ENCODE peak calls at places on chromosomes 5 and 9, in four cellular contexts. I is neural progenitor cell, L is pancreas, R is HepG2. X is an unnamed sample.

GRCh38 chr9:93452710-93453046 is 703 bp downstream of the FAM120AOS start:
- DNase-seq in L (no peak), R (no peak), I (peak; percentile 44), X (peak; percentile 17)

GRCh38 chr9:111839981-111840380 is 45.2 kb upstream of the SHOC1 start:
- DNase-seq in R (no peak), L (no peak), I (no peak), X (peak; percentile 54)

GRCh38 chr5:114969482-114969881 is 200.2 kb downstream of the TRIM36 start:
- DNase-seq in L (no peak), I (no peak), R (no peak), X (no peak)

GRCh38 chr5:128216860-128217531 is 133.4 kb downstream of the SLC12A2 start:
- DNase-seq in I (no peak), R (no peak), L (no peak), X (no peak)

GRCh38 chr5:38639377-38640011 is 83.0 kb upstream of the LIFR start:
- DNase-seq in R (no peak), I (no peak), L (peak; percentile 52), X (no peak)

GRCh38 chr5:38458174-38458573 is 98.3 kb downstream of the LIFR start:
- DNase-seq in R (no peak), I (no peak), L (no peak), X (no peak)

GRCh38 chr5:163915481-163915961 is 410.1 kb downstream of the MAT2B start:
- DNase-seq in R (peak; percentile 27), L (no peak), I (peak; percentile 8), X (no peak)

GRCh38 chr5:154107010-154107409 is 68.2 kb downstream of the MFAP3 start:
- DNase-seq in L (no peak), I (no peak), R (no peak), X (no peak)

GRCh38 chr5:6783787-6784186 is 70.6 kb downstream of the TENT4A start:
- DNase-seq in R (no peak), L (no peak), I (no peak), X (no peak)

GRCh38 chr5:120151825-120152224 is 312.3 kb upstream of the PRR16 start:
- DNase-seq in R (no peak), L (no peak), I (no peak), X (no peak)

GRCh38 chr5:146710348-146710747 is 168.2 kb downstream of the PPP2R2B start:
- DNase-seq in L (no peak), I (no peak), R (no peak), X (no peak)

GRCh38 chr9:33289501-33289900 is 815 bp upstream of the NFX1 start:
- DNase-seq in R (no peak), I (peak; percentile 7), L (peak; percentile 9), X (peak; percentile 27)

GRCh38 chr5:157956271-157956885 is 97.4 kb upstream of the CLINT1 start:
- DNase-seq in R (no peak), I (no peak), L (no peak), X (no peak)

GRCh38 chr5:95053253-95053652 is 231.6 kb downstream of the MCTP1 start:
- DNase-seq in L (no peak), R (no peak), I (no peak), X (no peak)

GRCh38 chr9:136551401-136552116 is 5.7 kb upstream of the NOTCH1 start:
- DNase-seq in L (no peak), I (peak; percentile 70), R (no peak), X (peak; percentile 72)

GRCh38 chr9:110152704-110153374 is 55.1 kb downstream of the C9orf152 start:
- DNase-seq in R (peak; percentile 63), L (no peak), I (peak; percentile 77), X (peak; percentile 74)

GRCh38 chr5:73687357-73687756 is 61.4 kb downstream of the ARHGEF28 start:
- DNase-seq in I (no peak), R (no peak), L (no peak), X (no peak)

GRCh38 chr9:121774715-121775613 is 123.5 kb downstream of the DAB2IP start:
- DNase-seq in R (no peak), I (no peak), L (no peak), X (no peak)

GRCh38 chr5:97538916-97539315 is 355.9 kb upstream of the RIOK2 start:
- DNase-seq in R (no peak), I (peak; percentile 4), L (no peak), X (no peak)

GRCh38 chr5:179439181-179439990 is 94.1 kb upstream of the ADAMTS2 start:
- DNase-seq in I (no peak), R (no peak), L (no peak), X (no peak)

GRCh38 chr5:34499001-34499734 is 157.0 kb upstream of the RAI14 start:
- DNase-seq in L (no peak), R (no peak), I (no peak), X (peak; percentile 13)

GRCh38 chr5:76326559-76327351 is 76.3 kb upstream of the IQGAP2 start:
- DNase-seq in I (peak; percentile 78), L (no peak), R (no peak), X (peak; percentile 74)

GRCh38 chr5:81842795-81843377 is 92.0 kb upstream of the SSBP2 start:
- DNase-seq in R (no peak), L (peak; percentile 55), I (peak; percentile 29), X (no peak)

GRCh38 chr9:133441571-133441970 is 18.2 kb upstream of the CACFD1 start:
- DNase-seq in R (no peak), I (no peak), L (no peak), X (no peak)

GRCh38 chr9:111148994-111149759 is 110.9 kb upstream of the LPAR1 start:
- DNase-seq in L (no peak), I (no peak), R (peak; percentile 5), X (peak; percentile 15)

GRCh38 chr5:93570294-93571110 is 10.5 kb downstream of the NR2F1-AS1 start:
- DNase-seq in R (no peak), I (peak; percentile 67), L (no peak), X (no peak)

GRCh38 chr9:69867081-69867814 is 46.6 kb downstream of the CFAP95 start:
- DNase-seq in R (no peak), I (no peak), L (no peak), X (no peak)

DNA sequence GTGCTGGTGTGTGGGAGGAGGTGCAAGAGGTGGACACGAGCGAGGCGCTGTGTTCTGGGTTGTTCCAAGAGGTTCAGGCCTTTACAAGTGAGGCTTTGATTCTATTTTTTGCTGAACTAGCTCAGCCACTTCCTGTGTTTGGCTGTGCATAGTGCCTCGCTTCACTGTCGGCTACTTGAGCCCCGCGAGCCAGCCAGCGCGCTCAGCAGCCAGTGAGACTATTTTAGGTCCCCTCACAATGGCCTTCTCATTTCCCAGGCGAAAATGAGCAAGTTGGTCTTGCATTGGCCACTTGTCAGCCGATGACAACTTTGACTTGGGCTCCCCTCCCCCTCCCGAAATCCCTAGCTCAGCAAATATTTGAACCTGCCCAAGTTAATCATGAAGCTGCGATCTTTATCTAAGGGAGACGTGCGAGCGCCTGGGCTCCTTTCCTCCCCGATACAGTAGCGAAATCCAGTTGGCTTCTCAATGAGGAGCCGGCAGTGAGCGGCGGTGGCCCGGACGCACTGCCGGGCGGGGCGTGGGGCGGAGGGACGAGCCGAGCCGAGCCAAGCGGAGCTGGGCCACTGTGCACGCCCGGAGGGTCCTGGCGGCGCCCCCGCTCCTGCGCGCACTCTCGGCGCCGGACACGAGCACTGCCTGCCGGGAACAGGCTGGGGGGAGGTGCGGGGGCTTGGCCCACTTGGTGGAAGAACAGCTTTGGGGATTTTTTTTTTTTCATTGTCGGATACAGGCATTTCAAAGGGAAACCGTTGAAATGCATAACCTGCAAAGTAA is 72.6 kb downstream of the PIK3R1 start:
- DNase-seq in L (peak; percentile 60), R (peak; percentile 88), I (peak; percentile 84), X (peak; percentile 70)
- TF ChIP-seq CTCF in L (no peak), R (no peak), I (no peak), X (no peak)

DNA sequence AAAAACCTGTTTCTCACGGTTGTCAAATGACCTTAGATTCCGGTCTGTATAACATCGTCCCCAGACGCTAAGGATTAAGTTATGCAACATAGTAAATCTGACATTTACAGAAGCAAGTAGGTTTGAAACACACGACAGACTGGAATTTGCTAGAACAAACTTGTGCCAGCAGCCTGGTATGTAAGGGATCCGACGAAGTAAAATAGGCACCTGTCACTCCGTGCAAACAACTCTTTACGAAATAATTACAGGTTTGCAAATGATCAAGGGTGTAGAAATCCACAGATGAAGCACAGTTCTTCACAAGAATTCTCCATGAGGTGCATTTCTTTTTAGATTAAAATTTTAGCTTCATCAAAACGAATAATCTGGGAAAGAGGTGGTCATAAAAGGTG is 519 bp downstream of the MOCS2 start:
- DNase-seq in L (no peak), R (peak; percentile 35), I (peak; percentile 11), X (peak; percentile 36)
- H3K27ac ChIP-seq in L (peak overlapping the region; percentile 86), R (peak overlapping the region; percentile 86), I (no peak overlapping the region), X (peak overlapping the region; percentile 53)

GRCh38 chr5:113117543-113118110 is 141.0 kb downstream of the DCP2 start:
- DNase-seq in R (no peak), I (no peak), L (no peak), X (no peak)
- H3K4me1 ChIP-seq in R (no peaks in the 10 kb centered on the region), I (no peaks in the 10 kb centered on the region), L (no peaks in the 10 kb centered on the region), X (no peaks in the 10 kb centered on the region)

GRCh38 chr9:13958672-13959071 is 355.3 kb downstream of the NFIB start:
- DNase-seq in L (no peak), I (no peak), R (no peak), X (no peak)
- TF ChIP-seq CTCF in L (no peak), I (no peak), R (no peak), X (no peak)

GRCh38 chr9:114500583-114501292 is 4.5 kb downstream of the WHRN start:
- DNase-seq in R (no peak), I (no peak), L (no peak), X (no peak)
- H3K27ac ChIP-seq in R (no peak overlapping the region), I (no peak overlapping the region), L (no peak overlapping the region), X (no peak overlapping the region)

GRCh38 chr5:1039210-1039548 is 30.6 kb downstream of the NKD2 start:
- DNase-seq in L (no peak), R (no peak), I (no peak), X (peak; percentile 97)

GRCh38 chr5:1041225-1042186 is 32.9 kb downstream of the NKD2 start:
- DNase-seq in I (no peak), L (no peak), R (no peak), X (no peak)

GRCh38 chr5:1038417-1039209 is 30.0 kb downstream of the NKD2 start:
- DNase-seq in I (no peak), L (no peak), R (no peak), X (peak; percentile 96)

GRCh38 chr5:1040571-1040970 is 32.0 kb downstream of the NKD2 start:
- DNase-seq in R (no peak), L (no peak), I (no peak), X (no peak)

GRCh38 chr5:1039706-1040260 is 31.2 kb downstream of the NKD2 start:
- DNase-seq in L (no peak), I (no peak), R (no peak), X (peak; percentile 86)
- H3K4me1 ChIP-seq in L (no peaks in the 10 kb centered on the region), I (no peaks in the 10 kb centered on the region), R (no peaks in the 10 kb centered on the region), X (peaks cover 22% of the 10 kb centered on the region)

GRCh38 chr5:141786700-141787099 is 91.5 kb downstream of the PCDH1 start:
- DNase-seq in L (no peak), I (no peak), R (no peak), X (no peak)

GRCh38 chr5:141790630-141791029 is 87.6 kb downstream of the PCDH1 start:
- DNase-seq in R (no peak), I (no peak), L (no peak), X (no peak)

GRCh38 chr5:141787376-141787775 is 90.8 kb downstream of the PCDH1 start:
- DNase-seq in I (no peak), R (no peak), L (no peak), X (peak; percentile 64)

GRCh38 chr5:141785667-141786066 is 92.5 kb downstream of the PCDH1 start:
- DNase-seq in R (no peak), L (no peak), I (no peak), X (no peak)

GRCh38 chr5:141788296-141788980 is 89.8 kb downstream of the PCDH1 start:
- DNase-seq in R (no peak), I (no peak), L (no peak), X (no peak)
- TF ChIP-seq CTCF in R (no peak), I (no peak), L (no peak), X (no peak)